ENCODE peak calls at places on chromosomes 16 and 17, in six cellular contexts. I is breast epithelium, K is A549, Z is heart right ventricle, U is endodermal cell, J is transverse colon. V is an unnamed sample. For H3K9me3, the result is how much of the 10 kb centered on the place peaks cover.

GRCh38 chr16:87395181-87395842 is 3.2 kb downstream of the MAP1LC3B start:
- DNase-seq in I (peak), K (no peak), Z (no peak), U (no peak), J (no peak), V (no peak)

GRCh38 chr17:63692195-63692816 is 7.6 kb downstream of the LIMD2 start:
- DNase-seq in I (no peak), K (no peak), Z (no peak), U (no peak), J (no peak), V (no peak)

GRCh38 chr16:22194707-22195444 is 11.2 kb upstream of the EEF2K start:
- DNase-seq in I (no peak), K (no peak), Z (no peak), U (no peak), J (no peak), V (no peak)

GRCh38 chr17:64385187-64386083 is 5.2 kb downstream of the PECAM1 start:
- DNase-seq in I (no peak), K (peak), Z (peak), U (no peak), J (peak), V (peak)

GRCh38 chr17:81487487-81488275 is 24.9 kb downstream of the ACTG1 start:
- DNase-seq in I (no peak), K (peak), Z (peak), U (peak), J (peak), V (peak)

GRCh38 chr17:33811006-33811760 is 443.9 kb upstream of the CCL2 start:
- DNase-seq in I (no peak), K (no peak), Z (no peak), U (no peak), J (no peak), V (no peak)

GRCh38 chr16:86930001-86930400 is 351.7 kb downstream of the FOXL1 start:
- DNase-seq in I (no peak), K (no peak), Z (no peak), U (no peak), J (no peak), V (no peak)

GRCh38 chr17:52986056-52986662 is 827.6 kb upstream of the CA10 start:
- DNase-seq in I (no peak), K (no peak), Z (no peak), U (peak), J (no peak), V (no peak)

GRCh38 chr16:86016201-86016965 is 117.4 kb downstream of the IRF8 start:
- DNase-seq in I (no peak), K (peak), Z (peak), U (peak), J (peak), V (no peak)

GRCh38 chr17:44279586-44280344 is 11.8 kb upstream of the SLC4A1 start:
- DNase-seq in I (no peak), K (no peak), Z (peak), U (peak), J (peak), V (no peak)

GRCh38 chr16:68134644-68135043 is 49.5 kb downstream of the NFATC3 start:
- DNase-seq in I (no peak), K (no peak), Z (no peak), U (no peak), J (no peak), V (no peak)

GRCh38 chr17:6257339-6257738 is 177.6 kb downstream of the AIPL1 start:
- DNase-seq in I (no peak), K (no peak), Z (no peak), U (no peak), J (no peak), V (no peak)

GRCh38 chr16:84652565-84652964 is 4.3 kb downstream of the KLHL36 start:
- DNase-seq in I (no peak), K (no peak), Z (no peak), U (no peak), J (no peak), V (peak)

DNA sequence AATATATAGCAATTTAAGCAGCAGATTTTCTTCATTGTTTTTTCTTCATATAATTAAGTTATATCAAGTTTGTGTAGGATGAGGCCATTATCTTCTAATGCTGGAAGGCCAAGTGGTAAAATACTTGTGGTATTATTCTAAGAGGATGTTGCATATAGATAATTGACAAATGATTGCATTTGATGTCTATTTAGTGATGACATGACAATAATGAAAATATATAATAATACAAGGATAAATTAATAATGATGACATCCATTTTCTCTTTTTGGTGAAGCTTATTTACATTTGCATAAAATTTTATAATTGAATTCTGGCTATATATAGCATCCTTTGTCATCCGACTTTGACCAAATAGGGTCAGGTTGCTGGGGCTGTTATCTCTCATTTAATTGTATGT is 195.4 kb upstream of the KCNJ16 start:
- DNase-seq in I (no peak), K (no peak), Z (no peak), U (no peak), J (no peak), V (no peak)
- H3K9me3 ChIP-seq in I (under half), K (under half), Z (under half), U (under half), J (under half), V (under half)

GRCh38 chr16:21104124-21104860 is 46.4 kb downstream of the DNAH3 start:
- DNase-seq in I (no peak), K (no peak), Z (peak), U (no peak), J (no peak), V (no peak)

GRCh38 chr16:21100447-21100846 is 50.2 kb downstream of the DNAH3 start:
- DNase-seq in I (no peak), K (peak), Z (no peak), U (no peak), J (no peak), V (no peak)

GRCh38 chr16:21097151-21097550 is 53.5 kb downstream of the DNAH3 start:
- DNase-seq in I (no peak), K (no peak), Z (no peak), U (no peak), J (no peak), V (no peak)

DNA sequence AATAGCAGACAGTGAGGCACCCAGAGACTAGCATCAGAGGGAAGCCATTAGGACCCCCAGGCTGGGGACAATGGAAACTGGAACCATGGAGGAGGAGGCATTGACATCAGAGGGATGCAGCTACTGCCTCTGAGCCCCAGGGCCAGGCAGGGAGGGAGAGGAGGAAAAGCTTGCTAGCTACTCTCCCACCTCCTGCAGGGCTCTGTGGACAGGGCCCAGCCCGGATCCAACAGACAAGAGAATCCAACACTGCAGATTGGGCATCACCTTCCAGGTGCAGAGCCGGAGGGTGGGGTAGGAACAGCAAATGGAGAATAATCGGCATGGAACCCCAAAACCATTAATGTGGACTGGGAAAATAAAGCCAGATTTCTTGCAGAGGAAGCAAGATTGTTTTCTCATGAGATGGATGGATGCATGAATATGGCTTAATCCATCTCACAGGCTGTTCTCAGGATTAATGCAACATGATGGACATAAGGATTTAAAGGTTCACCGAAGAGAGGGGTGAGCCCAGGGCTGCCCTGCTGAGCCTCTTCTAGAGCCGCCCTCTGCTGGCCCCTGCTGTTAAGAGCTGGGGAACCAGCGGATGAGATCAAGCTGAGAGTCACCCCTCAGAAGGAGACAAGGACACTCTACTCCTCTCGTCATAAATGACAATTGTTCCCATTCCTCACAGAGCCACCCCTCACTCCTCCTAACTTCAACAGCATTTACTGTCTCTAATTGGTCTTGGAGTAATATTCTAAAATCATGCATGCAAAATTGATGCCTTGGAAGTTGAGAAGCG is 48.8 kb downstream of the DNAH3 start:
- DNase-seq in I (no peak), K (peak), Z (no peak), U (peak), J (peak), V (peak)
- TF ChIP-seq CTCF in I (no peak), K (peak), Z (no peak), U (peak), J (no peak), V (peak)

DNA sequence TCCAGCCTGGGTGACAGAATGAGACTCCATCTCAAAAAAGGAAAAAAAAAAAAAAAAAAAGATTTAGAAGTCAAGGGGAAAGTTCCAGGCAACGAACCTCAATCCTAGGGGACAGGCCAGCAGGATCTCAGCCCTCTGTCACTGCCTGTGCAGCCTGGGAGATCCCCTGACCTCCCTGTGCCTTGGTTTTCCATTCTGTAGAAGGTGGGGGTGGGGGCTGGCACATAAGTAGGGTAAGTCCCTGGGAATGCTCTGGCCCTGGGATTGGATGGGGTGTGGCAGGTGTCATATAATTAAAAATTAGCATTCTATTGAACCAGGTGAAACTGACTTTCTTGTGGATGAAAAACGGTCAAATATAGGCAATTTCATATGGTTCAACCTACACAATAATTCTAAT is 90.5 kb downstream of the C16orf78 start:
- DNase-seq in I (no peak), K (no peak), Z (no peak), U (peak), J (no peak), V (no peak)
- H3K27ac ChIP-seq in I (no peak), K (no peak), Z (no peak), U (no peak), J (no peak), V (peak)

DNA sequence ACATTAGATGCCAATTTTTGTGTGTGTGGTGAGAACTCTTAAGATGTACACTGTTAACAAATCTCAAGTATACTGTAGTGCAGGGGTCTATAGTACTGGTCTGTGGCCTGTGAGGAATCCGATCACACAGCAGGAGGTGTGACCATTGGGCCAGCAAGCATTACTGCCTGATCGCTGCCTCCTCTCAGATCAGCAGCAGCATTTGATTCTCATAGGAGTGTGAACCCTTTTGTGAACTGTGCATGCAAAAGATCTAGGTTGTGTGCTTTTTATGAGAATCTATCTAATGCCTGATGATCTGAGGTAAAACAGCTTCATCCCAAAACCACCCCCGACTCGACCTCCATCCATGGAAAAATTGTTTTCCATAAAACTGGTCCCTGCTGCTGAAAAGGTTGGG is 12.6 kb downstream of the ZNF267 start:
- DNase-seq in I (no peak), K (no peak), Z (no peak), U (no peak), J (no peak), V (no peak)
- H3K9me3 ChIP-seq in I (under half), K (half or more), Z (under half), U (under half), J (under half), V (under half)

V was measured in CD8-positive, alpha-beta T cell.